ENCODE peak calls at places on chromosomes 7 and 10, in ten cellular contexts. E is left cardiac atrium; U is heart right ventricle; B is gastrocnemius medialis; G is GM12878; Z is activated CD8-positive, alpha-beta T cell treated with anti-CD3 and anti-CD28 coated beads for 36 hours; N is stimulated activated naive CD8-positive, alpha-beta T cell treated with anti-CD3 and anti-CD28 coated beads, Interleukin-15, Interleukin-2, amounts not matched to agents 100 U/mL and 50 U/mL, for 24 hours; O is Panc1; A is foreskin keratinocyte; Q is omental fat pad. X is an unnamed sample.

GRCh38 chr7:76281006-76281705 is 21.3 kb upstream of the HSPB1 start:
- ATAC-seq in N (no peak), O (peak; percentile 19), Z (peak; percentile 18), A (no peak), B (peak; percentile 70), E (peak; percentile 31), U (no peak), Q (no peak), G (no peak), X (peak; percentile 37)

GRCh38 chr10:30455816-30456215 is 21.8 kb downstream of the MAP3K8 start:
- ATAC-seq in Z (peak; percentile 69), U (no peak), A (no peak), Q (no peak), G (peak; percentile 83), O (no peak), N (peak; percentile 57), E (peak; percentile 14), B (no peak), X (no peak)

GRCh38 chr7:87225696-87226095 is 6.2 kb upstream of the TMEM243 start:
- ATAC-seq in A (peak; percentile 86), E (no peak), Z (no peak), Q (no peak), G (no peak), O (no peak), B (no peak), N (no peak), U (no peak), X (no peak)

GRCh38 chr10:122308487-122309141 is 37.5 kb downstream of the BTBD16 start:
- ATAC-seq in A (peak; percentile 34), Q (peak; percentile 40), G (no peak), U (peak; percentile 51), B (peak; percentile 15), E (peak; percentile 23), O (peak; percentile 57), N (no peak), Z (no peak), X (no peak)

GRCh38 chr7:30476401-30477145 is 2.0 kb downstream of the NOD1 start:
- ATAC-seq in N (no peak), U (no peak), Q (no peak), E (no peak), O (no peak), Z (no peak), G (no peak), B (no peak), A (no peak), X (no peak)

GRCh38 chr7:112926018-112926417 is 135.8 kb upstream of the TMEM168 start:
- ATAC-seq in A (no peak), O (no peak), Q (no peak), E (no peak), B (no peak), G (no peak), U (peak; percentile 56), N (no peak), Z (no peak), X (no peak)

GRCh38 chr10:60258429-60258797 is 131.3 kb downstream of the ANK3 start:
- ATAC-seq in E (no peak), Z (no peak), O (no peak), B (no peak), A (no peak), G (no peak), Q (no peak), N (no peak), U (peak; percentile 30), X (no peak)

GRCh38 chr10:107733328-107733727 is 568.8 kb upstream of the SORCS1 start:
- ATAC-seq in U (no peak), Q (no peak), A (no peak), Z (no peak), E (no peak), G (no peak), O (no peak), N (no peak), B (no peak), X (no peak)

GRCh38 chr10:5624701-5625100 is 41.7 kb downstream of the ASB13 start:
- ATAC-seq in B (no peak), N (no peak), E (no peak), U (no peak), Q (no peak), O (no peak), G (no peak), Z (no peak), A (no peak), X (no peak)

GRCh38 chr10:77436257-77436780 is 201.3 kb downstream of the KCNMA1 start:
- ATAC-seq in Z (no peak), G (no peak), B (no peak), Q (no peak), U (no peak), A (no peak), E (no peak), N (no peak), O (no peak), X (no peak)

GRCh38 chr10:7492660-7493046 is 81.8 kb upstream of the SFMBT2 start:
- ATAC-seq in Z (peak; percentile 52), N (no peak), O (no peak), E (no peak), G (peak; percentile 44), U (no peak), B (no peak), Q (no peak), A (no peak), X (no peak)

GRCh38 chr7:99363286-99363685 is 11.2 kb upstream of the ARPC1B start:
- ATAC-seq in U (no peak), G (no peak), N (no peak), E (no peak), O (no peak), Z (no peak), B (no peak), Q (no peak), A (no peak), X (no peak)

GRCh38 chr10:100763043-100763747 is 17.8 kb downstream of the PAX2 start:
- ATAC-seq in Q (no peak), A (no peak), N (no peak), G (no peak), Z (no peak), U (no peak), B (no peak), E (no peak), O (no peak), X (no peak)